ENCODE peak calls at places on chromosome 11, in eight cellular contexts. Q, T, V, W, C, D, S and J are unnamed samples. For H3K9me3, the result is how much of the 10 kb centered on the place peaks cover.

GRCh38 chr11:61893981-61894380 is 2.6 kb upstream of the FADS3 start:
- DNase-seq in S (no peak), Q (no peak), D (no peak), W (no peak), V (no peak), T (no peak), C (no peak), J (no peak)

GRCh38 chr11:13140873-13141655 is 131.9 kb downstream of the RASSF10 start:
- DNase-seq in W (no peak), S (no peak), T (peak), Q (no peak), V (no peak), D (peak), C (no peak), J (no peak)

GRCh38 chr11:64744544-64745218 is 739 bp upstream of the RASGRP2 start:
- DNase-seq in W (no peak), C (no peak), S (no peak), T (no peak), Q (peak), V (no peak), D (peak), J (no peak)

GRCh38 chr11:1916986-1917522 is 2.4 kb upstream of the TNNT3 start:
- DNase-seq in Q (no peak), C (no peak), S (peak), T (no peak), V (no peak), D (no peak), W (no peak), J (peak)

GRCh38 chr11:128660957-128661356 is 32.9 kb upstream of the FLI1 start:
- DNase-seq in D (no peak), C (no peak), T (no peak), Q (no peak), W (no peak), S (no peak), V (no peak), J (no peak)

GRCh38 chr11:32113200-32113599 is 22.3 kb downstream of the RCN1 start:
- DNase-seq in C (no peak), T (no peak), W (no peak), Q (no peak), S (no peak), D (no peak), V (no peak), J (no peak)

GRCh38 chr11:10654211-10655150 is 39.1 kb downstream of the IRAG1 start:
- DNase-seq in Q (no peak), S (no peak), W (peak), C (no peak), T (no peak), V (no peak), D (no peak), J (no peak)

GRCh38 chr11:16743478-16743877 is 5.0 kb downstream of the C11orf58 start:
- DNase-seq in S (no peak), C (no peak), Q (no peak), V (no peak), T (no peak), D (no peak), W (no peak), J (no peak)

GRCh38 chr11:126115820-126116319 is 53.2 kb upstream of the CDON start:
- DNase-seq in S (no peak), Q (peak), T (peak), W (no peak), C (no peak), V (peak), D (peak), J (peak)

GRCh38 chr11:129637473-129637872 is 178.2 kb upstream of the TMEM45B start:
- DNase-seq in W (no peak), T (no peak), C (no peak), D (no peak), S (no peak), Q (no peak), V (no peak), J (no peak)

GRCh38 chr11:126007263-126007662 is 55.4 kb downstream of the CDON start:
- DNase-seq in C (no peak), Q (peak), D (no peak), V (no peak), S (no peak), W (no peak), T (no peak), J (no peak)

GRCh38 chr11:76602431-76602861 is 68.1 kb downstream of the LRRC32 start:
- DNase-seq in D (no peak), T (no peak), Q (peak), S (peak), V (peak), W (no peak), C (no peak), J (peak)

GRCh38 chr11:7347611-7348431 is 96.1 kb downstream of the SYT9 start:
- DNase-seq in W (no peak), V (no peak), Q (no peak), C (no peak), T (no peak), D (no peak), S (no peak), J (no peak)

GRCh38 chr11:84564180-84564866 is 1062.8 kb downstream of the DLG2 start:
- DNase-seq in Q (no peak), V (no peak), W (no peak), D (peak), S (peak), T (no peak), C (no peak), J (peak)

GRCh38 chr11:24496728-24497396 is at the start of gene LUZP2:
- DNase-seq in Q (no peak), W (no peak), T (no peak), V (no peak), D (peak), S (peak), C (peak), J (peak)

GRCh38 chr11:15776387-15776786 is 580.0 kb downstream of the SOX6 start:
- DNase-seq in W (no peak), S (no peak), T (no peak), D (no peak), C (no peak), Q (no peak), V (no peak), J (no peak)

GRCh38 chr11:2589538-2589934 is 110.3 kb downstream of the KCNQ1OT1 start:
- DNase-seq in C (peak), T (no peak), S (no peak), V (no peak), Q (no peak), W (no peak), D (no peak), J (peak)

GRCh38 chr11:101390539-101390938 is 193.3 kb downstream of the TRPC6 start:
- DNase-seq in W (no peak), D (no peak), Q (no peak), T (no peak), C (no peak), S (no peak), V (no peak), J (no peak)

GRCh38 chr11:108693852-108694251 is 29.0 kb downstream of the DDX10 start:
- DNase-seq in Q (no peak), W (no peak), D (no peak), C (no peak), V (no peak), T (no peak), S (no peak), J (no peak)

GRCh38 chr11:43955381-43956118 is 13.1 kb downstream of the C11orf96 start:
- DNase-seq in V (no peak), W (no peak), Q (peak), S (peak), D (no peak), T (no peak), C (no peak), J (no peak)

GRCh38 chr11:125390949-125391348 is 105.1 kb downstream of the FEZ1 start:
- DNase-seq in T (no peak), D (no peak), C (no peak), V (no peak), W (no peak), Q (no peak), S (no peak), J (no peak)

GRCh38 chr11:128956401-128957203 is 13.9 kb upstream of the TP53AIP1 start:
- DNase-seq in S (peak), Q (no peak), V (no peak), W (no peak), D (no peak), C (no peak), T (no peak), J (no peak)

GRCh38 chr11:121687961-121688566 is 235.3 kb upstream of the SORL1-AS1 start:
- DNase-seq in C (peak), V (no peak), D (no peak), W (no peak), S (no peak), Q (no peak), T (no peak), J (no peak)
- H3K27ac ChIP-seq in C (no peak), V (no peak), D (no peak), W (no peak), S (no peak), Q (no peak), T (no peak), J (no peak)

GRCh38 chr11:855796-856195 is 13.1 kb downstream of the TSPAN4 start:
- DNase-seq in W (no peak), D (no peak), Q (no peak), V (no peak), S (no peak), T (no peak), C (no peak), J (no peak)
- TF ChIP-seq CTCF in W (no peak), D (no peak), Q (no peak), V (no peak), S (no peak), T (no peak), C (no peak), J (no peak)

DNA sequence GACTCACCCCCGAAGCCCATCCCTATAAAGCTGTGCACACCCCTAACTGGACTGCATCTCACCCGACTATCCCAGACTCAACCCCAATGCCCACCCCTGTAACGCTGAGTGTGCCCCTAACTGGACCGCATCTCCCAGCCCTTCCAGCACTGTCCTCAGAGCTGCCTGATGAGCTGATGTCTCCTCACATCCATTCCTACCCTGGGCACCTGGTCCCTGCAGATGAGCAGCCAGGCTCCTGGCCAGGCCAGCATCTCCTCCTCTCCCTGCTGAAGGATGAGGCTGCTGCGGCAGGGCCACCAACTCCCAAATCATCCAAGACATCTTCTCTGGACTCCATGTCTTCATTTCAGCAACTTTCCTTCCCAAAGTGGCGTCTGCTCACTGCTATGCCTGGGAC is 332.1 kb downstream of the CTTN start:
- DNase-seq in S (no peak), W (no peak), T (no peak), D (no peak), Q (no peak), C (no peak), V (no peak), J (peak)
- H3K9me3 ChIP-seq in S (under half), W (under half), T (under half), D (under half), Q (under half), C (under half), V (under half), J (under half)

GRCh38 chr11:12123799-12124198 is 13.4 kb downstream of the MICAL2 start:
- DNase-seq in D (no peak), S (no peak), W (no peak), V (no peak), T (no peak), Q (no peak), C (no peak), J (no peak)

GRCh38 chr11:12126352-12127019 is 16.1 kb downstream of the MICAL2 start:
- DNase-seq in T (peak), W (no peak), Q (no peak), S (no peak), V (no peak), C (no peak), D (no peak), J (no peak)

GRCh38 chr11:12124306-12124705 is 13.9 kb downstream of the MICAL2 start:
- DNase-seq in D (no peak), W (no peak), V (no peak), T (no peak), C (no peak), S (no peak), Q (no peak), J (no peak)

GRCh38 chr11:12127206-12127898 is 17.0 kb downstream of the MICAL2 start:
- DNase-seq in S (no peak), W (no peak), C (no peak), V (no peak), Q (no peak), T (no peak), D (no peak), J (no peak)

DNA sequence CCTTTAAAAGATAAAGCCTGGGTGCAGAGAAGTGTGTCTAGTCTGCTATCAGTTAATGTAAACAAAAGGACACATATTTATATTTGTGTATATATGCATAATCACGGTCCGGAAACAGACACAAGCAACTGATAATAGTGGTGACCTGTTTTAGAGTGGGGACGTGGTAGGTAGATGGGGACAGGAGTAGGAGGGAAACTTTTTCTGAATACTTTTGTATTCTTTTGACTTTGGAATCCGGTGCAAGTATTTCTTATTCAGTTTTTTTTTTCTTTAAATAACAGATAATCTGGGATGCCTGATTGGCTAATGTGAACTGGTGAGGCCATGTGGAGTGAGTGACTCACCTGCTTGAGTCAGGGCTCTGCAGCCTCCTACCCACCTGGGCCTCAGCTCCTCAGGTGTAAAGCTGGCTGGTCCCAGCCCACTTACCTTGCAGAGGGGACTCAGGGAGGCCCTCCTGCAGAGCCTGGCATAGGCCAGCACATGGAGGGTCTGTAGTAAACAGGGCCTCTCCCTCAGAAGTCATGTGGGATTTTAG is 15.3 kb downstream of the MICAL2 start:
- DNase-seq in W (no peak), C (no peak), T (no peak), V (no peak), Q (no peak), S (no peak), D (no peak), J (no peak)
- H3K27ac ChIP-seq in W (no peak), C (no peak), T (no peak), V (no peak), Q (peak), S (no peak), D (no peak), J (no peak)

DNA sequence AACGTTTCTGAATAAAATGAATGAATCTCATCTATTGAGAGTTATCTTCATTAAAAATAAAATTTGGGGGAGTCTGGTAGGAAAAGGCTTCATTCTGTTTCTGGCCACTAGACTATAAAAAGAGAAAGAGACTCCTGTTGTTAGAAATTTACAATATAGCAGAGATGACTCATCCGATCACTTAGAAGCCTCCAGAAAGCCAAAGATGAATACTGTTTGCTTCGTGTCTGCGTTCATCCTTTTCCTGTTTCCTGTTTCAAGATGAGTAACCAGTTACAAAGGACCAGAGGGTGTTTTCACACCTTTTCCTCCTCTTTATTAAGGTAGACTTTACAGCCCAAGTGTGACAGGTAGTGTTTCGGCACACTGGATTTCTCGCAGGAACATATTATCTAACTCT is 1120.7 kb downstream of the LRRC4C start:
- DNase-seq in S (no peak), V (no peak), C (no peak), W (no peak), T (no peak), Q (no peak), D (no peak), J (no peak)
- TF ChIP-seq CTCF in S (no peak), V (no peak), C (no peak), W (no peak), T (no peak), Q (no peak), D (no peak), J (no peak)

DNA sequence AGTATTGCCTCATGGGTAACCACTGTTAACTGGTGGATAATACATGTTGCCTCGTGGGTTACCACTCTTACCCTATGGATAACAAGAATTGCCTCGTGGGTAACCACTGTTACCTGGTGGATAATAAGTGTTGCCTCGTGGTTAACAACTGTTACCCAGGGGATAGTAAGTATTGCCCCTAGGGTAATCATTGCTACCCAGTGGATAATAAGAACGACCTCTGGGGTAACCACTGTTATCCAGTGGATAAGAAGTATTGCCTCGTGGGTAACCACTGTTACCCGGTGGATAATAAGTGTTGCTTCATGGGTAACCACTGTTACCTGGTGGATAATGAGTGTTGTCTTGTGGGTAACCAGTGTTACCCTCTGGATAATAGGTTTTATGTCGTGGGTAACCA is 28.1 kb upstream of the NXPE4 start:
- DNase-seq in C (no peak), T (no peak), D (no peak), Q (no peak), V (no peak), W (no peak), S (no peak), J (no peak)
- H3K9me3 ChIP-seq in C (under half), T (under half), D (under half), Q (under half), V (under half), W (under half), S (under half), J (under half)

DNA sequence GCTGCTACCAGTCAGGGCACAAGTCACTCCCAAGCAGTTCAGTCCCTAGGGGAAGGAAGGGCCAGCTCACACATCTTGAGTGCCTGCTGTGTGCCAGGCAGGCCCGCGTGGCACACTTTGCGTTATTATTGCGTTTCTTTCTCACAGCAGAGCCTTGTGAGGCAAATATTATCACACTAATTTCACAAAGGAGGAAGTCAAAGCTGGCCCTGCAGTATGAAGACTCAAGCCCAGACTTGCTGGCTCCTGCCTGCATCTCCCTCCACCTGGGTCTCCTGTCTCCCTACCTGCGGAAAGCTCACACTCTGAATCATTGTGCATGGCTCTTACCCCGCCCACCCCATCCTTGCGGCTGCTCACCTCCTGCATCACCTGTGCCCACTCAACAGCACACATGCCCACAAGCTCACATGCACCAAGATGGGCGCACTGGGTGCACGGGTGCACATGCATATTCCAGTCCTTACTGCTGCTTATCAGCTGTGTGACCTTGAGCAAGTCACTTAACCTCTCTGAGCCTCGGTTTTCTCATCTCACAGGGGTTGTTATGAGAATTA is 31.7 kb upstream of the P2RY2 start:
- DNase-seq in V (no peak), C (no peak), Q (no peak), S (no peak), D (no peak), W (no peak), T (no peak), J (no peak)
- H3K27ac ChIP-seq in V (no peak), C (no peak), Q (no peak), S (no peak), D (no peak), W (no peak), T (no peak), J (peak)

DNA sequence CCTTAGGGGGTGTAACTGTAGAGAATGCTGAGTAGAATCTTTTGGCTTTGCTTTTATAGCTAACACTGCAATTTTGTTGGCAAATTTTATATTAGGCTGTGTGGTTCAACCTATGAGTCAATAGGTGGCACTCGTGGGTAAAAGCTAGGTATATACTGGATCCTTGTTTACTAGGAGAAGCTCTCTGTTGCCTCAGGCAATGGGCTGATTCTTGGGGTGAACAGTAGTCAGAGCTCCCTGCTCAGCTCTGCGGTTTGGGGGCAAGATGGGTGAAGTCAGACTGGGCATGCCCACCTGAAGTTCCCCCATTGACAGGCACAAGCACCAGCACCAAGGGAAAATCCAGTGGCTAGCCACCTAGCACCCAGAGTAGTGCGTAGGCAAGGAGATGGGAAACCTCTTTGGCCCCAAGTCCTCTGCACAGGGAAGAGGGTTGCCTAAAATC is 238.7 kb downstream of the FAM181B start:
- DNase-seq in T (no peak), V (no peak), C (peak), Q (no peak), W (no peak), D (no peak), S (no peak), J (no peak)
- TF ChIP-seq CTCF in T (no peak), V (no peak), C (peak), Q (no peak), W (no peak), D (no peak), S (peak), J (no peak)